ENCODE peak calls at places on chromosomes 4 and X, in eight cellular contexts. Z is GM23338, N is uterus, U is brain microvascular endothelial cell, S is Peyer's patch, H is sigmoid colon, F is left ventricle myocardium inferior, W is GM06990. O is an unnamed sample. For H3K27me3, the result is how much of the 10 kb centered on the place peaks cover.

GRCh38 chr4:53545942-53546581 is 45.2 kb downstream of the LNX1 start:
- DNase-seq in Z (no peak), N (no peak), U (no peak), S (no peak), H (no peak), F (no peak), W (no peak), O (no peak)

GRCh38 chr4:62484357-62484756 is 1284.2 kb downstream of the ADGRL3 start:
- DNase-seq in Z (no peak), N (no peak), U (no peak), S (no peak), H (no peak), F (no peak), W (no peak), O (no peak)

GRCh38 chr4:155787113-155787710 is 28.4 kb downstream of the GUCY1B1 start:
- DNase-seq in Z (peak), N (no peak), U (peak), S (no peak), H (no peak), F (no peak), W (peak), O (peak)

GRCh38 chrX:115393271-115393670 is 103.8 kb downstream of the LUZP4 start:
- DNase-seq in Z (peak), N (no peak), U (peak), S (no peak), H (no peak), F (no peak), W (no peak), O (peak)

GRCh38 chr4:19227701-19228100 is 1024.0 kb upstream of the SLIT2 start:
- DNase-seq in Z (no peak), N (no peak), U (peak), S (no peak), H (no peak), F (no peak), W (no peak), O (no peak)

GRCh38 chrX:19682712-19683331 is 167.5 kb upstream of the MAP3K15 start:
- DNase-seq in Z (peak), N (peak), U (peak), S (peak), H (peak), F (peak), W (peak), O (peak)

GRCh38 chr4:110514889-110515479 is 39.0 kb downstream of the ENPEP start:
- DNase-seq in Z (peak), N (no peak), U (no peak), S (no peak), H (no peak), F (no peak), W (no peak), O (peak)

GRCh38 chrX:144586756-144587155 is 660.5 kb upstream of the SPANXN1 start:
- DNase-seq in Z (no peak), N (no peak), U (no peak), S (no peak), H (no peak), F (no peak), W (no peak), O (peak)

GRCh38 chr4:61614256-61614655 is 414.1 kb downstream of the ADGRL3 start:
- DNase-seq in Z (no peak), N (no peak), U (no peak), S (no peak), H (no peak), F (no peak), W (no peak), O (peak)

GRCh38 chr4:90127223-90127705 is at the start of gene CCSER1:
- DNase-seq in Z (peak), N (peak), U (no peak), S (peak), H (peak), F (peak), W (peak), O (peak)

GRCh38 chrX:37302569-37302968 is 46.6 kb upstream of the PRRG1 start:
- DNase-seq in Z (peak), N (no peak), U (peak), S (no peak), H (no peak), F (peak), W (no peak), O (peak)

GRCh38 chr4:73589887-73590801 is 30.1 kb downstream of the RASSF6 start:
- DNase-seq in Z (no peak), N (no peak), U (no peak), S (no peak), H (no peak), F (no peak), W (peak), O (peak)

GRCh38 chrX:46203115-46203514 is 342.1 kb downstream of the ZNF674 start:
- DNase-seq in Z (no peak), N (no peak), U (no peak), S (no peak), H (no peak), F (no peak), W (no peak), O (no peak)

GRCh38 chr4:174427562-174428140 is 94.6 kb downstream of the HPGD start:
- DNase-seq in Z (no peak), N (no peak), U (no peak), S (no peak), H (no peak), F (no peak), W (no peak), O (peak)

GRCh38 chr4:180156684-180157083 is 2086.5 kb upstream of the TENM3 start:
- DNase-seq in Z (no peak), N (no peak), U (no peak), S (no peak), H (no peak), F (no peak), W (no peak), O (no peak)

GRCh38 chr4:164261831-164262230 is 492.1 kb upstream of the SMIM31 start:
- DNase-seq in Z (no peak), N (no peak), U (no peak), S (no peak), H (no peak), F (no peak), W (no peak), O (no peak)

GRCh38 chr4:25914670-25915358 is 794 bp downstream of the SMIM20 start:
- DNase-seq in Z (no peak), N (no peak), U (no peak), S (no peak), H (no peak), F (no peak), W (no peak), O (no peak)

GRCh38 chr4:94446386-94446785 is 5.4 kb upstream of the PDLIM5 start:
- DNase-seq in Z (no peak), N (no peak), U (peak), S (no peak), H (no peak), F (no peak), W (no peak), O (peak)

GRCh38 chrX:103396660-103397059 is 20.3 kb downstream of the BEX3 start:
- DNase-seq in Z (no peak), N (no peak), U (no peak), S (no peak), H (no peak), F (no peak), W (no peak), O (no peak)

GRCh38 chrX:64186974-64187761 is 18.3 kb downstream of the AMER1 start:
- DNase-seq in Z (no peak), N (no peak), U (no peak), S (no peak), H (no peak), F (peak), W (no peak), O (no peak)

GRCh38 chr4:43103048-43103447 is 210.5 kb downstream of the GRXCR1 start:
- DNase-seq in Z (no peak), N (no peak), U (no peak), S (no peak), H (no peak), F (no peak), W (no peak), O (no peak)

GRCh38 chr4:138978600-138978999 is 37.0 kb upstream of the NOCT start:
- DNase-seq in Z (peak), N (no peak), U (no peak), S (no peak), H (no peak), F (no peak), W (no peak), O (peak)

GRCh38 chr4:74624351-74625151 is 169.8 kb downstream of the BTC start:
- DNase-seq in Z (no peak), N (no peak), U (peak), S (no peak), H (no peak), F (no peak), W (no peak), O (peak)

GRCh38 chr4:80270321-80270720 is 3.9 kb downstream of the FGF5 start:
- DNase-seq in Z (no peak), N (no peak), U (no peak), S (no peak), H (no peak), F (no peak), W (no peak), O (no peak)

GRCh38 chr4:80268081-80268823 is 1.8 kb downstream of the FGF5 start:
- DNase-seq in Z (peak), N (no peak), U (peak), S (no peak), H (no peak), F (no peak), W (no peak), O (peak)

GRCh38 chr4:80268936-80269335 is 2.5 kb downstream of the FGF5 start:
- DNase-seq in Z (no peak), N (no peak), U (no peak), S (no peak), H (no peak), F (no peak), W (no peak), O (no peak)

GRCh38 chr4:80266902-80267380 is 477 bp downstream of the FGF5 start:
- DNase-seq in Z (peak), N (peak), U (peak), S (no peak), H (no peak), F (no peak), W (no peak), O (peak)

GRCh38 chr4:80271806-80272205 is 5.3 kb downstream of the FGF5 start:
- DNase-seq in Z (no peak), N (no peak), U (no peak), S (no peak), H (no peak), F (no peak), W (no peak), O (no peak)
- H3K4me3 ChIP-seq in Z (no peak), N (no peak), U (no peak), S (no peak), H (no peak), F (no peak), W (no peak), O (no peak)

GRCh38 chr4:7101692-7102515 is 34.0 kb upstream of the GRPEL1 start:
- DNase-seq in Z (peak), N (peak), U (peak), S (peak), H (peak), F (peak), W (peak), O (peak)
- TF ChIP-seq CTCF in Z (peak), N (peak), U (peak), S (peak), H (peak), F (peak), W (peak), O (peak)

DNA sequence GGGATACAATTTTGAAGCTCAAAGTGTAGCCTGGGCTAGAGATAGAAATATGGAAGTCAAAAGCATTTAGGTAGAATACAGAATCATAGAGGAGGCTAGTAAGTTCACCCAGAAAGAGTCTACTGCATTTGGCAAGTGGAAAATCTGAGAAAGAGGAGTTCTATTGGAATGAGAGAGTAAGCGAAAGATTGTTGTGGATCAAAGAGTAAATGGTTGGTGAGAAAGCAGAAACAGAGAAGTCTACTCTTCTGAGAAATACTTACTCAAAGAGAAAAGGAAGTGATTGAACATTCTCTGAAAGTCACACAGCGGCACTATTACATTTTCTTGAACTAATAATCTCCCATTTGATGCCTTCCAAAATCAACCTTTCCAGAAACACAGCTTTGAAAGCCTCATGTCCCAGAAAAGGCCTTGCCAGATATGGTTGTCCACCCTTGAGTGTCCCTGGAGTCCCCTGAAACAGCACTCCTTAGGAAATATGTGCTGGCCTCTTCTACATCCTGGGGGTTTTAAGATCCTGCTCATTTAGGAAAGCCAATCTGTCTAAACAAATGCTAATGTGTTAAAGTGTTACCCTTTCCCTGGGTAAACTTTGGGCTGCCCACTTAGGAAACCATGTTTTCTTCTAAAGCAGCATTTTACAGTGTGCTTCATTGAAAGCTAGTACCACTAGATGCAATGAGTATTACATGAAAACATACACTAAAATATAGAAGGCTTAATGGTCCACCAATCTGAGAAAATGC is 132.6 kb downstream of the INPP4B start:
- DNase-seq in Z (peak), N (no peak), U (no peak), S (no peak), H (no peak), F (no peak), W (no peak), O (no peak)
- H3K27me3 ChIP-seq in Z (half or more), N (under half), U (under half), S (under half), H (under half), F (under half), W (under half), O (under half)

GRCh38 chr4:145839151-145839550 is 99.5 kb downstream of the ZNF827 start:
- DNase-seq in Z (peak), N (no peak), U (peak), S (no peak), H (no peak), F (no peak), W (no peak), O (no peak)

GRCh38 chr4:145842224-145842887 is 96.3 kb downstream of the ZNF827 start:
- DNase-seq in Z (peak), N (no peak), U (no peak), S (no peak), H (no peak), F (no peak), W (no peak), O (no peak)

GRCh38 chr4:145840801-145841200 is 97.8 kb downstream of the ZNF827 start:
- DNase-seq in Z (no peak), N (no peak), U (no peak), S (no peak), H (no peak), F (no peak), W (no peak), O (no peak)

GRCh38 chr4:145843148-145843547 is 95.5 kb downstream of the ZNF827 start:
- DNase-seq in Z (no peak), N (no peak), U (peak), S (no peak), H (no peak), F (no peak), W (no peak), O (peak)

GRCh38 chr4:145840162-145840768 is 98.4 kb downstream of the ZNF827 start:
- DNase-seq in Z (no peak), N (no peak), U (peak), S (no peak), H (no peak), F (no peak), W (no peak), O (peak)
- H3K4me3 ChIP-seq in Z (no peak), N (no peak), U (no peak), S (no peak), H (no peak), F (no peak), W (no peak), O (no peak)

DNA sequence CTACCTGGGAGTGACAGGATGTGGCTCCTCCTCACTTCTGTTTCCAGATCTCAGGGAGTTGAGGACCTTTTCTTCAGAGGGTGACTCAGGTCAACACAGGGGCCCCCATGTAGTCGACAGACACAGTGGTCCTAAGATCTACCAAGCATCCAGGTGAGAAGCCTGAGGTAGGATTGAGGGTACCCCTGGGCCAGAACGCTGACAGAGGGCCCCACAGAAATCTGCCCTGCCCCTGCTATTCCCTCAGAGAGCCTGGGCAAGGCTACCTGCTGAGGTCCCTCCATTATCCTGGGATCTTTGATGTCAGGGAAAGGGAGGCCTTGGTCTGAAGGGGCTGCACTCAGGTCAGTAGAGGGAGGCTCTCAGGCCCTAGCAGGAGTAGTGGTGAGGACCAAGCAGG is 1.5 kb downstream of the MAGEA12 start:
- DNase-seq in Z (no peak), N (no peak), U (no peak), S (no peak), H (no peak), F (no peak), W (no peak), O (no peak)
- TF ChIP-seq CTCF in Z (no peak), N (no peak), U (no peak), S (no peak), H (no peak), F (no peak), W (no peak), O (no peak)

GRCh38 chrX:105820247-105820646 is 2.1 kb upstream of the NRK start:
- DNase-seq in Z (peak), N (no peak), U (no peak), S (no peak), H (no peak), F (no peak), W (no peak), O (no peak)
- H3K27me3 ChIP-seq in Z (under half), N (under half), U (under half), S (under half), H (under half), F (under half), W (under half), O (under half)

GRCh38 chr4:13496605-13497004 is 12.5 kb upstream of the RAB28 start:
- DNase-seq in Z (no peak), N (no peak), U (no peak), S (no peak), H (no peak), F (no peak), W (no peak), O (no peak)
- H3K4me3 ChIP-seq in Z (no peak), N (no peak), U (no peak), S (no peak), H (no peak), F (no peak), W (no peak), O (no peak)

GRCh38 chr4:120869511-120870278 is 52.8 kb downstream of the PRDM5 start:
- DNase-seq in Z (no peak), N (no peak), U (no peak), S (no peak), H (no peak), F (no peak), W (no peak), O (no peak)

GRCh38 chr4:120865985-120866384 is 56.5 kb downstream of the PRDM5 start:
- DNase-seq in Z (peak), N (no peak), U (no peak), S (no peak), H (no peak), F (no peak), W (no peak), O (peak)

GRCh38 chr4:120873554-120873953 is 49.0 kb downstream of the PRDM5 start:
- DNase-seq in Z (no peak), N (no peak), U (no peak), S (no peak), H (no peak), F (no peak), W (no peak), O (no peak)

GRCh38 chr4:120871173-120871572 is 51.4 kb downstream of the PRDM5 start:
- DNase-seq in Z (no peak), N (no peak), U (no peak), S (no peak), H (no peak), F (no peak), W (no peak), O (no peak)

GRCh38 chr4:120870279-120870673 is 52.2 kb downstream of the PRDM5 start:
- DNase-seq in Z (peak), N (no peak), U (no peak), S (no peak), H (no peak), F (no peak), W (no peak), O (no peak)
- TF ChIP-seq CTCF in Z (peak), N (no peak), U (peak), S (no peak), H (no peak), F (no peak), W (peak), O (no peak)

O was measured in bronchial epithelial cell.